ENCODE peak calls at places on chromosomes 5 and 9, in ten cellular contexts. One of them, this sample, is unnamed.

GRCh38 chr9:109730228-109730627 is 49.8 kb upstream of the PALM2AKAP2 start:
- DNase-seq in CD8-positive, alpha-beta T cell: no peak
- DNase-seq in breast epithelium: peak; percentile 48
- DNase-seq in GM23338: no peak
- DNase-seq in body of pancreas: peak; percentile 7
- DNase-seq in HCT116: no peak
- DNase-seq in GM23248: peak; percentile 51
- DNase-seq in endodermal cell: no peak
- DNase-seq in psoas muscle: no peak
- DNase-seq in aorta: no peak
- DNase-seq in this sample: no peak

GRCh38 chr9:130414910-130415746 is 29.6 kb upstream of the ASS1 start:
- DNase-seq in body of pancreas: no peak
- DNase-seq in breast epithelium: no peak
- DNase-seq in psoas muscle: no peak
- DNase-seq in HCT116: no peak
- DNase-seq in CD8-positive, alpha-beta T cell: no peak
- DNase-seq in endodermal cell: no peak
- DNase-seq in aorta: no peak
- DNase-seq in GM23338: no peak
- DNase-seq in GM23248: no peak
- DNase-seq in this sample: no peak

GRCh38 chr5:96374653-96375052 is 58.4 kb downstream of the PCSK1 start:
- DNase-seq in psoas muscle: no peak
- DNase-seq in CD8-positive, alpha-beta T cell: peak; percentile 3
- DNase-seq in aorta: no peak
- DNase-seq in endodermal cell: no peak
- DNase-seq in breast epithelium: no peak
- DNase-seq in HCT116: no peak
- DNase-seq in GM23338: no peak
- DNase-seq in GM23248: no peak
- DNase-seq in body of pancreas: no peak
- DNase-seq in this sample: no peak

GRCh38 chr9:77876091-77876490 is 155.5 kb downstream of the GNAQ start:
- DNase-seq in GM23338: peak; percentile 44
- DNase-seq in aorta: no peak
- DNase-seq in psoas muscle: no peak
- DNase-seq in HCT116: no peak
- DNase-seq in breast epithelium: no peak
- DNase-seq in CD8-positive, alpha-beta T cell: no peak
- DNase-seq in endodermal cell: peak; percentile 58
- DNase-seq in GM23248: peak; percentile 32
- DNase-seq in body of pancreas: no peak
- DNase-seq in this sample: peak; percentile 19

GRCh38 chr5:107674655-107675054 is 3.9 kb upstream of the EFNA5 start:
- DNase-seq in body of pancreas: no peak
- DNase-seq in GM23338: no peak
- DNase-seq in aorta: no peak
- DNase-seq in CD8-positive, alpha-beta T cell: no peak
- DNase-seq in HCT116: no peak
- DNase-seq in psoas muscle: no peak
- DNase-seq in breast epithelium: no peak
- DNase-seq in GM23248: peak; percentile 5
- DNase-seq in endodermal cell: no peak
- DNase-seq in this sample: no peak

GRCh38 chr9:135990468-135991429 is 29.6 kb upstream of the UBAC1 start:
- DNase-seq in aorta: no peak
- DNase-seq in body of pancreas: peak; percentile 22
- DNase-seq in CD8-positive, alpha-beta T cell: peak; percentile 29
- DNase-seq in psoas muscle: no peak
- DNase-seq in breast epithelium: no peak
- DNase-seq in GM23248: peak; percentile 60
- DNase-seq in GM23338: peak; percentile 96
- DNase-seq in HCT116: peak; percentile 79
- DNase-seq in endodermal cell: peak; percentile 90
- DNase-seq in this sample: peak; percentile 60

GRCh38 chr5:56175465-56175864 is 57.7 kb downstream of the ANKRD55 start:
- DNase-seq in HCT116: peak; percentile 13
- DNase-seq in GM23248: peak; percentile 86
- DNase-seq in CD8-positive, alpha-beta T cell: no peak
- DNase-seq in psoas muscle: no peak
- DNase-seq in aorta: no peak
- DNase-seq in GM23338: peak; percentile 62
- DNase-seq in breast epithelium: no peak
- DNase-seq in endodermal cell: peak; percentile 76
- DNase-seq in body of pancreas: peak; percentile 21
- DNase-seq in this sample: no peak

GRCh38 chr5:90092734-90093133 is 316.8 kb downstream of the CETN3 start:
- DNase-seq in GM23338: no peak
- DNase-seq in HCT116: no peak
- DNase-seq in breast epithelium: no peak
- DNase-seq in GM23248: no peak
- DNase-seq in psoas muscle: no peak
- DNase-seq in endodermal cell: no peak
- DNase-seq in CD8-positive, alpha-beta T cell: no peak
- DNase-seq in body of pancreas: no peak
- DNase-seq in aorta: no peak
- DNase-seq in this sample: no peak

GRCh38 chr9:16146661-16147060 is 593.8 kb downstream of the CCDC171 start:
- DNase-seq in aorta: no peak
- DNase-seq in endodermal cell: no peak
- DNase-seq in body of pancreas: no peak
- DNase-seq in psoas muscle: no peak
- DNase-seq in GM23248: no peak
- DNase-seq in CD8-positive, alpha-beta T cell: no peak
- DNase-seq in HCT116: no peak
- DNase-seq in breast epithelium: no peak
- DNase-seq in GM23338: no peak
- DNase-seq in this sample: no peak

DNA sequence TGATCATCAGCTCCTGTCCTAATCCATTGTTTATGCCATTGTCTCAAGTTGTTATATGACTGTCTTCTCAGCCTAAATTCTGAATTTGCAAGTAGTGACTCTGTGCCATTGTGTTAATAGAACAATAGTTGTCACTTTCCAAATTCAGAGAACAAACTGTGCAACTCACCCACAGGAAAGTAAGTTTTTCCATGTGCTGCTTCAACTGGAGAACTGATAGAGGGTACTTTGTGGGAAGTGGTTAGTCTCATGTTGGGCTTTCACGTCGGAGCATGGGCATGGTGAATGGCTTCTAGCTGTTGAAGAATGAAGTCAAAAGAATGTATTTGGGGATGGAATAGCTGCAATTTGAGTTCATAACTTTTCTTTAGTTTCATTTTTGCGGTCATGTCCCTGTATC is 146.0 kb downstream of the CD180 start:
- DNase-seq in breast epithelium: no peak
- DNase-seq in body of pancreas: no peak
- DNase-seq in GM23248: no peak
- DNase-seq in psoas muscle: no peak
- DNase-seq in endodermal cell: no peak
- DNase-seq in GM23338: no peak
- DNase-seq in CD8-positive, alpha-beta T cell: no peak
- DNase-seq in HCT116: no peak
- DNase-seq in aorta: no peak
- DNase-seq in this sample: no peak
- H3K4me1 ChIP-seq in breast epithelium: no peaks in the 10 kb centered on the region
- H3K4me1 ChIP-seq in body of pancreas: peaks cover 19% of the 10 kb centered on the region
- H3K4me1 ChIP-seq in GM23248: peaks cover 8% of the 10 kb centered on the region
- H3K4me1 ChIP-seq in psoas muscle: peaks cover 38% of the 10 kb centered on the region
- H3K4me1 ChIP-seq in endodermal cell: peaks cover 2% of the 10 kb centered on the region
- H3K4me1 ChIP-seq in GM23338: peaks cover 8% of the 10 kb centered on the region
- H3K4me1 ChIP-seq in CD8-positive, alpha-beta T cell: no peaks in the 10 kb centered on the region
- H3K4me1 ChIP-seq in HCT116: no peaks in the 10 kb centered on the region
- H3K4me1 ChIP-seq in aorta: peaks cover 4% of the 10 kb centered on the region
- H3K4me1 ChIP-seq in this sample: peaks cover 54% of the 10 kb centered on the region

GRCh38 chr9:95107001-95107749 is 210.3 kb downstream of the FANCC start:
- DNase-seq in HCT116: no peak
- DNase-seq in psoas muscle: no peak
- DNase-seq in GM23338: no peak
- DNase-seq in CD8-positive, alpha-beta T cell: no peak
- DNase-seq in breast epithelium: no peak
- DNase-seq in GM23248: no peak
- DNase-seq in endodermal cell: no peak
- DNase-seq in aorta: peak; percentile 83
- DNase-seq in body of pancreas: peak; percentile 77
- DNase-seq in this sample: no peak

GRCh38 chr9:95108777-95109176 is 208.7 kb downstream of the FANCC start:
- DNase-seq in breast epithelium: no peak
- DNase-seq in GM23248: no peak
- DNase-seq in CD8-positive, alpha-beta T cell: no peak
- DNase-seq in psoas muscle: no peak
- DNase-seq in GM23338: no peak
- DNase-seq in HCT116: no peak
- DNase-seq in endodermal cell: no peak
- DNase-seq in aorta: no peak
- DNase-seq in body of pancreas: no peak
- DNase-seq in this sample: no peak

GRCh38 chr9:95109456-95109855 is 208.1 kb downstream of the FANCC start:
- DNase-seq in aorta: no peak
- DNase-seq in HCT116: no peak
- DNase-seq in psoas muscle: no peak
- DNase-seq in endodermal cell: no peak
- DNase-seq in GM23338: no peak
- DNase-seq in CD8-positive, alpha-beta T cell: no peak
- DNase-seq in breast epithelium: no peak
- DNase-seq in GM23248: no peak
- DNase-seq in body of pancreas: no peak
- DNase-seq in this sample: no peak

GRCh38 chr9:95105519-95106287 is 211.8 kb downstream of the FANCC start:
- DNase-seq in aorta: no peak
- DNase-seq in HCT116: no peak
- DNase-seq in breast epithelium: no peak
- DNase-seq in endodermal cell: no peak
- DNase-seq in body of pancreas: no peak
- DNase-seq in CD8-positive, alpha-beta T cell: no peak
- DNase-seq in GM23248: no peak
- DNase-seq in GM23338: no peak
- DNase-seq in psoas muscle: no peak
- DNase-seq in this sample: no peak

DNA sequence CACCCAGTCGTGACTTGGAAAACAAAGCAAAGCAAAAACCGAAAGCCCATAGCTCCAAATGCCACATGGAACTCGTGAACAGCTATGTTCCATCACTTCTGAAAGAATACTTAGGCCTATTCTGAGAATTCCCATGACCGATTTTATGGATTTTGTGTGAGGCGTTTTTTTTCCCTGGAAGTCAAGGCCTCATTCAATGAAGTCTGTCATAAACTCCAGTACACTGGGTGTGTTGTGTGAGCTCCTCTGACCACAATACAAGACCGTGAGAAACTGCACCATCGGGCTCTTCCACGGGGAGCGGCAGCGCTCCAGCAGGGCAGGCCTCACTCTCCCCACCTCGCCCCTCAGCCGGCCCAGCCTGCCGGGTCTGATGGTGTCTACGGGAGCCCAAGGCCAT is 209.5 kb downstream of the FANCC start:
- DNase-seq in psoas muscle: no peak
- DNase-seq in body of pancreas: no peak
- DNase-seq in GM23248: no peak
- DNase-seq in CD8-positive, alpha-beta T cell: no peak
- DNase-seq in endodermal cell: no peak
- DNase-seq in GM23338: no peak
- DNase-seq in HCT116: no peak
- DNase-seq in aorta: no peak
- DNase-seq in breast epithelium: no peak
- DNase-seq in this sample: no peak
- H3K36me3 ChIP-seq in psoas muscle: peaks cover 3% of the 10 kb centered on the region
- H3K36me3 ChIP-seq in body of pancreas: no peaks in the 10 kb centered on the region
- H3K36me3 ChIP-seq in GM23248: peaks cover 21% of the 10 kb centered on the region
- H3K36me3 ChIP-seq in CD8-positive, alpha-beta T cell: peaks cover 4% of the 10 kb centered on the region
- H3K36me3 ChIP-seq in endodermal cell: peaks cover 25% of the 10 kb centered on the region
- H3K36me3 ChIP-seq in GM23338: peaks cover 4% of the 10 kb centered on the region
- H3K36me3 ChIP-seq in HCT116: no peaks in the 10 kb centered on the region
- H3K36me3 ChIP-seq in aorta: no peaks in the 10 kb centered on the region
- H3K36me3 ChIP-seq in breast epithelium: no peaks in the 10 kb centered on the region
- H3K36me3 ChIP-seq in this sample: peaks cover 71% of the 10 kb centered on the region

DNA sequence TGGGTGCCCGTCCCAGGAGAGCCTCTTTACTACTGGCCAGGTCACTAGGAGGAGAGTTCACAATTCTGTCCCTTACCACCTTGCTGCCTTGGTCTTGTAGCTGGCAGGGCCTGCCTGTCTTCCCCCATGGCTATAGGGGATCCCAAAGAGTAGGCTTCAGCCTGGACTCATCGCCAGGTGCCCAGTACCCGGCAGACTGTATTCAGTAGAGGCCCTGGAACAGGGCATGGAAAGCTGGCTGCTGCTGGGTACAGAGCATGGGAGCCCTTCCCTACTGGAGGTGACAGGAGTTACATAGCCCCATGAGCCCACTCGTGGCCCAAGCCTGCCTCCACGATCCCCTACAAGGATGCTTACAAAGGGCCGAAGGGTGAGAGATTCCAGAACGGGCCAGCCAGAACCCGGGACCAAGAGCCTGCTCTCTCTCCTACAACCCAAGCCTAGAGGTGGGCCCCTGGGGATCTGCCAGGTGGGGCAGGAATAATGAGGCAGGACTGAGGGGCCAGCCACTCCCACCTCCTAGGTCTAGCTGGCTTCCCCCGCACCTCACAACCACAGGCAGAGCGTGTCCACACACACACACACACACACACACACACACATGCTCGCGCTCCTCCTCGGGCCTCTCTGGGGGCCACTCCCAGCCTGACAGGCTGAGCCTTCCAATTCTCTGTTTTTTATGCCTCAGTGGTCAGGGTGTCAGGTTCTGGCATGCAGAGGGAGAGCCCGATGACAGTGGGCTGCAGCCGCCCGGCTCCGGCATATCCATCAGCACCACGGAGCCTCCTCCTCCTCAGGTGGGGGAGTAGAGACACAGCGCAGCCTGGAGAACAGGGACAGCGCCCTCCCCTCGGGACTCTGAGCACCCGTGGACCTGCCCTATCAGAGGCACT is 186.0 kb downstream of the PAX5 start:
- DNase-seq in CD8-positive, alpha-beta T cell: no peak
- DNase-seq in breast epithelium: no peak
- DNase-seq in GM23338: no peak
- DNase-seq in GM23248: no peak
- DNase-seq in aorta: peak; percentile 25
- DNase-seq in HCT116: no peak
- DNase-seq in psoas muscle: peak; percentile 26
- DNase-seq in endodermal cell: no peak
- DNase-seq in body of pancreas: no peak
- DNase-seq in this sample: no peak
- H3K27me3 ChIP-seq in CD8-positive, alpha-beta T cell: no peaks in the 10 kb centered on the region
- H3K27me3 ChIP-seq in breast epithelium: no peaks in the 10 kb centered on the region
- H3K27me3 ChIP-seq in GM23338: no peaks in the 10 kb centered on the region
- H3K27me3 ChIP-seq in GM23248: peaks cover 18% of the 10 kb centered on the region
- H3K27me3 ChIP-seq in aorta: no peaks in the 10 kb centered on the region
- H3K27me3 ChIP-seq in HCT116: no peaks in the 10 kb centered on the region
- H3K27me3 ChIP-seq in psoas muscle: peaks cover 7% of the 10 kb centered on the region
- H3K27me3 ChIP-seq in endodermal cell: no peaks in the 10 kb centered on the region
- H3K27me3 ChIP-seq in body of pancreas: no peaks in the 10 kb centered on the region
- H3K27me3 ChIP-seq in this sample: peaks cover 29% of the 10 kb centered on the region

DNA sequence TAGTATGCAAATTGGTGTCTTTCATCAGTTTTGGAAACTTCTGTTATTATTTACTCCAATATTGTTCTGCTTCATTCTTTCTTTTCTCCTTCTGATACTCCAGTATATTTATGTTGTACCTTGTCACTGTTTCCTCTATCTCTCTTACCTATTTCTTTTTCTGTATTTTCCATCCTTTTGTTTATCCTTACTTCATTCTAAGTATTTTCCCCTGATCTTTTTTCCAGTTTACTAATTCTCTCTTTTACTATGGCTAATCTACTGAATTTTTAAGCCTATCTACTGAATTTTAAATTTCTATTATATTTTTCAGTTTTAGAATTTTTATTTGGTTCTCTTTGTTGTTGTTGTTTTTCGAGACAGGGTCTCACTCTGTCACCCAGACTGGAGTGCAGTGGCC is 7.4 kb downstream of the SMIM3 start:
- DNase-seq in HCT116: no peak
- DNase-seq in psoas muscle: no peak
- DNase-seq in endodermal cell: no peak
- DNase-seq in body of pancreas: no peak
- DNase-seq in GM23248: no peak
- DNase-seq in GM23338: no peak
- DNase-seq in breast epithelium: no peak
- DNase-seq in CD8-positive, alpha-beta T cell: no peak
- DNase-seq in aorta: no peak
- DNase-seq in this sample: no peak
- H3K4me1 ChIP-seq in HCT116: peaks cover 85% of the 10 kb centered on the region
- H3K4me1 ChIP-seq in psoas muscle: peaks cover 13% of the 10 kb centered on the region
- H3K4me1 ChIP-seq in endodermal cell: peaks cover 10% of the 10 kb centered on the region
- H3K4me1 ChIP-seq in body of pancreas: peaks cover 40% of the 10 kb centered on the region
- H3K4me1 ChIP-seq in GM23248: peaks cover 60% of the 10 kb centered on the region
- H3K4me1 ChIP-seq in GM23338: peaks cover 13% of the 10 kb centered on the region
- H3K4me1 ChIP-seq in breast epithelium: peaks cover 30% of the 10 kb centered on the region
- H3K4me1 ChIP-seq in CD8-positive, alpha-beta T cell: peaks cover 35% of the 10 kb centered on the region
- H3K4me1 ChIP-seq in aorta: peaks cover 12% of the 10 kb centered on the region
- H3K4me1 ChIP-seq in this sample: peaks cover 95% of the 10 kb centered on the region

This sample was measured in heart right ventricle.